ENCODE peak calls at places on chromosome 9, in four cellular contexts. One of them, this sample, is unnamed.
A peak's percentile ranks its signal among the peaks of the same experiment; 100 is the strongest.

GRCh38 chr9:101477214-101477613 is 41.6 kb upstream of the ALDOB start:
- DNase-seq in NCI-H2081: no peak
- DNase-seq in NCI-H1417: no peak
- DNase-seq in left ventricle myocardium inferior: no peak
- DNase-seq in this sample: no peak

GRCh38 chr9:77013932-77014596 is 5.4 kb upstream of the FOXB2 start:
- DNase-seq in left ventricle myocardium inferior: no peak
- DNase-seq in NCI-H2081: no peak
- DNase-seq in NCI-H1417: no peak
- DNase-seq in this sample: peak; percentile 33

GRCh38 chr9:129979346-129979745 is 63.6 kb downstream of the FNBP1 start:
- DNase-seq in NCI-H2081: no peak
- DNase-seq in left ventricle myocardium inferior: no peak
- DNase-seq in NCI-H1417: peak; percentile 41
- DNase-seq in this sample: no peak

GRCh38 chr9:22413884-22414283 is 32.7 kb upstream of the DMRTA1 start:
- DNase-seq in NCI-H1417: no peak
- DNase-seq in NCI-H2081: no peak
- DNase-seq in left ventricle myocardium inferior: no peak
- DNase-seq in this sample: no peak

GRCh38 chr9:115213777-115214428 is 95.9 kb upstream of the TNC start:
- DNase-seq in NCI-H1417: peak; percentile 52
- DNase-seq in NCI-H2081: no peak
- DNase-seq in left ventricle myocardium inferior: no peak
- DNase-seq in this sample: no peak

GRCh38 chr9:2676466-2676865 is 40.8 kb upstream of the KCNV2 start:
- DNase-seq in NCI-H1417: peak; percentile 34
- DNase-seq in NCI-H2081: peak; percentile 25
- DNase-seq in left ventricle myocardium inferior: no peak
- DNase-seq in this sample: no peak

GRCh38 chr9:69265891-69266290 is 59.1 kb upstream of the ENTREP1 start:
- DNase-seq in NCI-H2081: no peak
- DNase-seq in left ventricle myocardium inferior: no peak
- DNase-seq in NCI-H1417: no peak
- DNase-seq in this sample: no peak

GRCh38 chr9:74630228-74630627 is 133.1 kb downstream of the RORB start:
- DNase-seq in NCI-H1417: no peak
- DNase-seq in left ventricle myocardium inferior: no peak
- DNase-seq in NCI-H2081: no peak
- DNase-seq in this sample: no peak

GRCh38 chr9:101601904-101602765 is 7.4 kb upstream of the PPP3R2 start:
- DNase-seq in NCI-H2081: peak; percentile 58
- DNase-seq in NCI-H1417: peak; percentile 93
- DNase-seq in left ventricle myocardium inferior: no peak
- DNase-seq in this sample: no peak

GRCh38 chr9:1456301-1456999 is 406.3 kb downstream of the DMRT2 start:
- DNase-seq in NCI-H2081: no peak
- DNase-seq in left ventricle myocardium inferior: no peak
- DNase-seq in NCI-H1417: no peak
- DNase-seq in this sample: no peak

GRCh38 chr9:124286292-124286931 is 28.7 kb downstream of the NEK6 start:
- DNase-seq in left ventricle myocardium inferior: no peak
- DNase-seq in NCI-H2081: no peak
- DNase-seq in NCI-H1417: peak; percentile 22
- DNase-seq in this sample: no peak

GRCh38 chr9:1200847-1201251 is 150.7 kb downstream of the DMRT2 start:
- DNase-seq in NCI-H2081: no peak
- DNase-seq in NCI-H1417: no peak
- DNase-seq in left ventricle myocardium inferior: peak; percentile 46
- DNase-seq in this sample: no peak

GRCh38 chr9:86660146-86660545 is 287.2 kb downstream of the GAS1 start:
- DNase-seq in left ventricle myocardium inferior: no peak
- DNase-seq in NCI-H2081: no peak
- DNase-seq in NCI-H1417: no peak
- DNase-seq in this sample: no peak

This sample was measured in glutamatergic neuron.